ENCODE peak calls at places on chromosomes 11 and 22, in six cellular contexts. K is H7, F is OCI-LY7, V is small intestine, Z is heart left ventricle, H is uterus. Y is an unnamed sample.

GRCh38 chr22:31241936-31242335 is 29.8 kb downstream of the LIMK2 start:
- DNase-seq in K (no peak), F (no peak), V (peak; percentile 61), Z (no peak), H (no peak), Y (no peak)

GRCh38 chr11:132715041-132715440 is 817.3 kb downstream of the OPCML start:
- DNase-seq in K (no peak), F (no peak), V (no peak), Z (no peak), H (no peak), Y (no peak)

GRCh38 chr11:67311556-67312082 is 8.3 kb downstream of the SSH3 start:
- DNase-seq in K (peak; percentile 56), F (no peak), V (no peak), Z (no peak), H (no peak), Y (no peak)

GRCh38 chr22:40533712-40534378 is 102.7 kb downstream of the MRTFA start:
- DNase-seq in K (peak; percentile 38), F (peak; percentile 89), V (peak; percentile 59), Z (no peak), H (no peak), Y (peak; percentile 19)

GRCh38 chr11:100557830-100558611 is 129.1 kb upstream of the ARHGAP42 start:
- DNase-seq in K (no peak), F (no peak), V (peak; percentile 90), Z (no peak), H (no peak), Y (no peak)

GRCh38 chr22:42799462-42800405 is 57.3 kb downstream of the ARFGAP3 start:
- DNase-seq in K (peak; percentile 85), F (peak; percentile 29), V (no peak), Z (no peak), H (no peak), Y (no peak)

GRCh38 chr11:134364261-134364660 is 32.5 kb downstream of the GLB1L2 start:
- DNase-seq in K (no peak), F (no peak), V (no peak), Z (no peak), H (no peak), Y (no peak)

GRCh38 chr11:131246589-131247164 is 123.7 kb upstream of the NTM start:
- DNase-seq in K (peak; percentile 47), F (peak; percentile 1), V (peak; percentile 49), Z (no peak), H (no peak), Y (peak; percentile 50)

GRCh38 chr11:112366777-112367176 is 106.1 kb upstream of the PLET1 start:
- DNase-seq in K (no peak), F (no peak), V (no peak), Z (no peak), H (no peak), Y (no peak)

GRCh38 chr11:1034456-1035295 is 1.8 kb downstream of the MUC6 start:
- DNase-seq in K (peak; percentile 92), F (no peak), V (no peak), Z (no peak), H (no peak), Y (no peak)

GRCh38 chr11:125621995-125622394 is 3.0 kb upstream of the CHEK1 start:
- DNase-seq in K (no peak), F (no peak), V (no peak), Z (no peak), H (no peak), Y (no peak)

GRCh38 chr11:77129069-77129840 is 1.2 kb downstream of the MYO7A start:
- DNase-seq in K (no peak), F (no peak), V (no peak), Z (peak; percentile 39), H (no peak), Y (no peak)

GRCh38 chr11:129853508-129854228 is 38.0 kb downstream of the TMEM45B start:
- DNase-seq in K (no peak), F (peak; percentile 52), V (peak; percentile 71), Z (no peak), H (peak; percentile 25), Y (peak; percentile 86)

GRCh38 chr11:129855086-129855485 is 39.4 kb downstream of the TMEM45B start:
- DNase-seq in K (no peak), F (no peak), V (no peak), Z (no peak), H (no peak), Y (no peak)

GRCh38 chr11:129852125-129852740 is 36.6 kb downstream of the TMEM45B start:
- DNase-seq in K (no peak), F (no peak), V (no peak), Z (no peak), H (no peak), Y (no peak)

GRCh38 chr11:129856036-129856435 is 39.3 kb downstream of the NFRKB start:
- DNase-seq in K (no peak), F (no peak), V (no peak), Z (no peak), H (no peak), Y (no peak)

GRCh38 chr11:129854229-129854805 is 38.7 kb downstream of the TMEM45B start:
- DNase-seq in K (no peak), F (no peak), V (no peak), Z (no peak), H (no peak), Y (no peak)
- H3K4me3 ChIP-seq in K (no peak overlapping the region), F (no peak overlapping the region), V (no peak overlapping the region), Z (no peak overlapping the region), H (no peak overlapping the region), Y (no peak overlapping the region)

GRCh38 chr11:64250875-64251721 is at the start of gene PLCB3:
- DNase-seq in K (peak; percentile 99), F (peak; percentile 70), V (peak; percentile 59), Z (peak; percentile 85), H (peak; percentile 70), Y (peak; percentile 71)
- H3K4me3 ChIP-seq in K (peak within 1 kb of the TSS; percentile 84), F (peak within 1 kb of the TSS; percentile 76), V (peak within 1 kb of the TSS; percentile 61), Z (peak within 1 kb of the TSS; percentile 85), H (peak within 1 kb of the TSS; percentile 88), Y (peak within 1 kb of the TSS; percentile 65)

GRCh38 chr22:32801001-32801435 is 487 bp upstream of the TIMP3 start:
- DNase-seq in K (no peak), F (no peak), V (no peak), Z (no peak), H (no peak), Y (no peak)
- H3K4me3 ChIP-seq in K (peak overlapping the region; percentile 43), F (no peak overlapping the region), V (no peak overlapping the region), Z (peak overlapping the region; percentile 98), H (peak overlapping the region; percentile 80), Y (peak overlapping the region; percentile 47)

DNA sequence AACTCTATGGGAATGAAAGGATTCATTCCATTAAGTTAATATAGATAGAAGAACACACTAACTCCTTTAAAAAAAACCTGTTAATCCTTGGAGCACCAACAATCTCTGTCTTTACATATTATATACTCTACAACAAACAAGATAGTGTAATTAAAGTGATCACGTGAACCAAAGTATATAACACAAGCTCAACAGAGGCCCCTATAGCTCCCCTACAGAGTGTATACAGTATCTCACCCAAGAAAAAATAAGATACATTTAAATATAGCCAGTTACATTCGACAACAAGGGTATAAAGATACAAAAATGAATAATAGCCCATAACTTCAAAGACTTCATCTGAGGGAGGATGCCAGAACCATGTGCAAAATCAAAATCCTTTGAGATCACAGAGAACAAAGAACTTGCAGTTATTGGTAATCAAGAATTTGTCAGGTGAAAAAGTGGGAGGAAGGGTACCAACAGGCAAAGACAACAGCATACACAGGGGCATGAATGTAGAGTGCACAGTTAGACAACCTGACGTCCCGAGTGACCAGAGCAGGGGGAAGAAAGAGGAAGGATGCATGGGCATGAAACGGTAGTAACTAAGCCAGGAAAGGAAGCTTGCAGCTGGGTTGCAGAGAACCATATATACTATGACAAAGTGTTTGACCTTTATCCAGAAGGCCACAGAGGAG is 4.7 kb downstream of the FCHSD2 start:
- DNase-seq in K (no peak), F (peak; percentile 51), V (no peak), Z (no peak), H (no peak), Y (no peak)
- H3K4me3 ChIP-seq in K (no peak overlapping the region), F (peak overlapping the region; percentile 80), V (no peak overlapping the region), Z (no peak overlapping the region), H (no peak overlapping the region), Y (no peak overlapping the region)

GRCh38 chr11:65917434-65918210 is 1.2 kb downstream of the C11orf68 start:
- DNase-seq in K (no peak), F (no peak), V (no peak), Z (no peak), H (peak; percentile 34), Y (no peak)
- H3K4me3 ChIP-seq in K (peak overlapping the region; percentile 90), F (peak overlapping the region; percentile 85), V (no peak overlapping the region), Z (peak overlapping the region; percentile 93), H (peak overlapping the region; percentile 98), Y (peak overlapping the region; percentile 83)

Y was measured in transverse colon.